ENCODE peak calls at places on chromosomes 7 and 10, in seven cellular contexts. J is upper lobe of left lung, K is H1, I is sigmoid colon, F is SK-N-SH, N is spleen, V is HepG2. Q is an unnamed sample.

GRCh38 chr10:88759366-88760101 is at the start of gene LIPN:
- DNase-seq in F (no peak), N (peak), K (no peak), V (no peak), J (no peak), I (peak), Q (no peak)

GRCh38 chr7:40200791-40201190 is 66.0 kb downstream of the SUGCT start:
- DNase-seq in J (no peak), K (no peak), F (no peak), V (no peak), N (no peak), I (no peak), Q (no peak)

GRCh38 chr7:56051339-56052191 is at the start of the genes CCT6A and PSPH:
- DNase-seq in N (peak), I (peak), F (peak), J (peak), K (peak), V (peak), Q (peak)

GRCh38 chr10:95408931-95409873 is 118.4 kb upstream of the PDLIM1 start:
- DNase-seq in V (no peak), I (no peak), J (no peak), N (no peak), K (no peak), F (no peak), Q (peak)

GRCh38 chr7:50781371-50781770 is 1.3 kb downstream of the GRB10 start:
- DNase-seq in J (peak), F (no peak), K (no peak), V (no peak), N (no peak), I (no peak), Q (no peak)

GRCh38 chr10:116767235-116767634 is 24.9 kb upstream of the HSPA12A start:
- DNase-seq in I (peak), F (no peak), V (no peak), K (no peak), N (no peak), J (no peak), Q (no peak)

GRCh38 chr10:62503871-62504270 is 129.7 kb downstream of the ZNF365 start:
- DNase-seq in F (no peak), N (no peak), J (no peak), K (no peak), I (no peak), V (no peak), Q (no peak)

GRCh38 chr7:102942181-102942882 is 29.5 kb downstream of the LRRC17 start:
- DNase-seq in F (no peak), V (no peak), I (no peak), J (no peak), K (no peak), N (no peak), Q (no peak)

GRCh38 chr10:49844775-49845561 is 82.8 kb upstream of the OGDHL start:
- DNase-seq in N (no peak), J (no peak), F (no peak), I (no peak), K (no peak), V (peak), Q (no peak)

GRCh38 chr10:43376046-43376635 is 4.7 kb downstream of the FXYD4 start:
- DNase-seq in N (peak), V (no peak), I (peak), J (no peak), F (no peak), K (no peak), Q (no peak)

GRCh38 chr7:21547511-21547910 is 4.7 kb downstream of the DNAH11 start:
- DNase-seq in I (no peak), F (no peak), V (no peak), K (no peak), N (no peak), J (no peak), Q (no peak)

GRCh38 chr7:42624471-42624870 is 287.4 kb downstream of the C7orf25 start:
- DNase-seq in N (no peak), F (no peak), V (no peak), I (no peak), K (no peak), J (no peak), Q (no peak)

GRCh38 chr7:55148571-55148970 is 129.8 kb downstream of the EGFR start:
- DNase-seq in V (no peak), N (no peak), K (no peak), F (no peak), I (no peak), J (no peak), Q (no peak)

GRCh38 chr7:36651404-36651803 is 72.9 kb downstream of the AOAH start:
- DNase-seq in I (no peak), K (no peak), V (no peak), N (no peak), J (no peak), F (no peak), Q (no peak)

GRCh38 chr10:614341-614664 is 75.2 kb downstream of the DIP2C start:
- DNase-seq in J (peak), F (no peak), I (no peak), K (no peak), N (peak), V (no peak), Q (no peak)

GRCh38 chr7:46786221-46786951 is 795.5 kb downstream of the TNS3 start:
- DNase-seq in F (no peak), V (no peak), K (no peak), J (no peak), I (no peak), N (no peak), Q (no peak)

GRCh38 chr7:45651540-45651939 is 77.4 kb downstream of the ADCY1 start:
- DNase-seq in N (no peak), F (no peak), J (no peak), V (no peak), I (no peak), K (no peak), Q (no peak)

GRCh38 chr7:351681-352480 is 61.9 kb downstream of the FOXL3 start:
- DNase-seq in J (peak), F (no peak), I (no peak), V (no peak), N (no peak), K (no peak), Q (no peak)

GRCh38 chr10:13441476-13441875 is 87.3 kb downstream of the BEND7 start:
- DNase-seq in V (no peak), F (no peak), K (no peak), N (no peak), J (no peak), I (no peak), Q (no peak)

GRCh38 chr10:110387983-110388681 is 83.4 kb upstream of the SMNDC1 start:
- DNase-seq in N (no peak), I (no peak), V (no peak), F (no peak), J (no peak), K (no peak), Q (no peak)

GRCh38 chr10:23198610-23198939 is 6.5 kb downstream of the PTF1A start:
- DNase-seq in K (no peak), J (peak), N (no peak), F (no peak), I (no peak), V (no peak), Q (no peak)

GRCh38 chr10:10500941-10501340 is 516.7 kb upstream of the CELF2 start:
- DNase-seq in I (no peak), F (no peak), K (no peak), N (no peak), V (no peak), J (no peak), Q (no peak)

GRCh38 chr10:66591865-66592264 is 334.0 kb upstream of the LRRTM3 start:
- DNase-seq in I (no peak), V (no peak), K (no peak), N (no peak), F (no peak), J (no peak), Q (no peak)

GRCh38 chr7:131103997-131104396 is 223.7 kb upstream of the MKLN1 start:
- DNase-seq in V (no peak), K (no peak), F (no peak), J (no peak), N (no peak), I (no peak), Q (no peak)

GRCh38 chr10:26571655-26572054 is 125.8 kb upstream of the PDSS1 start:
- DNase-seq in K (no peak), N (no peak), V (peak), J (no peak), F (no peak), I (no peak), Q (no peak)

GRCh38 chr10:89074120-89074519 is 83.5 kb downstream of the FAS start:
- DNase-seq in F (no peak), I (peak), N (no peak), K (no peak), V (no peak), J (no peak), Q (peak)

GRCh38 chr10:5547934-5548660 is 23.3 kb downstream of the CALML3 start:
- DNase-seq in N (peak), K (no peak), V (peak), J (no peak), F (no peak), I (peak), Q (peak)

GRCh38 chr7:83731154-83731553 is 82.2 kb upstream of the SEMA3E start:
- DNase-seq in K (no peak), V (no peak), J (no peak), I (no peak), N (no peak), F (no peak), Q (no peak)

GRCh38 chr10:62459072-62459471 is 84.9 kb downstream of the ZNF365 start:
- DNase-seq in V (no peak), J (no peak), N (no peak), I (no peak), F (no peak), K (no peak), Q (no peak)

GRCh38 chr10:35580421-35580770 is 24.7 kb upstream of the GJD4 start:
- DNase-seq in N (no peak), K (no peak), F (no peak), V (no peak), J (no peak), I (no peak), Q (no peak)

GRCh38 chr7:1691601-1692499 is 21.8 kb downstream of the ELFN1 start:
- DNase-seq in N (peak), I (peak), F (peak), J (peak), V (no peak), K (no peak), Q (peak)

GRCh38 chr7:132655071-132655761 is 78.9 kb upstream of the PLXNA4 start:
- DNase-seq in N (peak), J (peak), I (peak), V (no peak), K (no peak), F (no peak), Q (no peak)

GRCh38 chr10:79445708-79446450 is 455 bp upstream of the ZCCHC24 start:
- DNase-seq in K (peak), F (peak), J (peak), N (peak), V (peak), I (peak), Q (peak)
- H3K27ac ChIP-seq in K (no peak), F (peak), J (peak), N (no peak), V (no peak), I (peak), Q (peak)

GRCh38 chr7:100696123-100696521 is 2.1 kb upstream of the GIGYF1 start:
- DNase-seq in F (no peak), V (no peak), N (peak), K (no peak), I (no peak), J (no peak), Q (no peak)

GRCh38 chr7:100693312-100694195 is 496 bp downstream of the GIGYF1 start:
- DNase-seq in F (peak), K (no peak), I (peak), V (no peak), N (peak), J (no peak), Q (no peak)

GRCh38 chr7:100692578-100692961 is 1.5 kb downstream of the GIGYF1 start:
- DNase-seq in V (no peak), F (no peak), N (no peak), I (no peak), J (no peak), K (no peak), Q (no peak)

GRCh38 chr7:100691676-100692577 is 2.1 kb downstream of the GIGYF1 start:
- DNase-seq in F (peak), K (peak), J (peak), N (peak), I (peak), V (peak), Q (peak)

GRCh38 chr7:100694196-100694745 is at the start of gene GIGYF1:
- DNase-seq in J (peak), V (peak), F (peak), K (no peak), N (peak), I (peak), Q (peak)
- TF ChIP-seq POLR2AphosphoS5 in J (no peak), V (no peak), F (no peak), K (no peak), N (peak), I (peak), Q (no peak)

DNA sequence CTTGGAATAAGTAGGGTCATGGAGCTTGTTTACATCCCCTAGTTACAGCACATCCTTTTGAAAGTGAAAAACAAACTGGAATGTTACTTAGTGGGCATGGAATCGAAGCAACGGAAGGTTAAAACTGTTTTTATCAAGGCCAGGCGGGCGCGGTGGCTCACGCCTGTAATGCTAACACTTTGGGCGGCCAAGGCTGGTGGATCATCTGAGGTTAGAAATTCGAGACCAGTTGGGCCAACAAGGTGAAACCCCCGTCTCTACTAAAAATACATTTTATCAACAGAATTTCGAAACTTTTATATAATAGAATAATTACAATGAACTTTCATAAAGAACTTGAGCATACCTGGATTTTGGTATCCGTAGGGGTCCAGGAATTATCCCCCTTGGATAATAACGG is 1.1 kb upstream of the TMED4 start:
- DNase-seq in N (no peak), K (no peak), F (no peak), I (no peak), V (no peak), J (peak), Q (no peak)
- H3K27ac ChIP-seq in N (peak), K (no peak), F (peak), I (peak), V (no peak), J (peak), Q (peak)

GRCh38 chr7:66054063-66054462 is 21.6 kb upstream of the ASL start:
- DNase-seq in F (no peak), I (no peak), V (no peak), K (no peak), N (peak), J (no peak), Q (no peak)

GRCh38 chr7:66050337-66050957 is 25.2 kb upstream of the ASL start:
- DNase-seq in F (peak), V (no peak), J (no peak), N (no peak), K (no peak), I (no peak), Q (no peak)

GRCh38 chr7:66047426-66047825 is 28.2 kb upstream of the ASL start:
- DNase-seq in J (no peak), N (no peak), F (no peak), K (no peak), I (no peak), V (no peak), Q (no peak)

GRCh38 chr7:66052447-66052846 is 23.2 kb upstream of the ASL start:
- DNase-seq in J (no peak), F (no peak), N (no peak), I (no peak), V (no peak), K (no peak), Q (no peak)

GRCh38 chr7:66050990-66051424 is 24.6 kb upstream of the ASL start:
- DNase-seq in J (no peak), V (peak), K (no peak), N (no peak), I (no peak), F (no peak), Q (peak)
- TF ChIP-seq POLR2AphosphoS5 in J (peak), V (no peak), K (no peak), N (no peak), I (no peak), F (peak), Q (peak)

GRCh38 chr7:81768951-81769778 is 682 bp downstream of the HGF start:
- DNase-seq in J (no peak), K (no peak), V (no peak), N (no peak), F (no peak), I (no peak), Q (no peak)
- H3K27ac ChIP-seq in J (peak), K (no peak), V (no peak), N (no peak), F (no peak), I (peak), Q (peak)

DNA sequence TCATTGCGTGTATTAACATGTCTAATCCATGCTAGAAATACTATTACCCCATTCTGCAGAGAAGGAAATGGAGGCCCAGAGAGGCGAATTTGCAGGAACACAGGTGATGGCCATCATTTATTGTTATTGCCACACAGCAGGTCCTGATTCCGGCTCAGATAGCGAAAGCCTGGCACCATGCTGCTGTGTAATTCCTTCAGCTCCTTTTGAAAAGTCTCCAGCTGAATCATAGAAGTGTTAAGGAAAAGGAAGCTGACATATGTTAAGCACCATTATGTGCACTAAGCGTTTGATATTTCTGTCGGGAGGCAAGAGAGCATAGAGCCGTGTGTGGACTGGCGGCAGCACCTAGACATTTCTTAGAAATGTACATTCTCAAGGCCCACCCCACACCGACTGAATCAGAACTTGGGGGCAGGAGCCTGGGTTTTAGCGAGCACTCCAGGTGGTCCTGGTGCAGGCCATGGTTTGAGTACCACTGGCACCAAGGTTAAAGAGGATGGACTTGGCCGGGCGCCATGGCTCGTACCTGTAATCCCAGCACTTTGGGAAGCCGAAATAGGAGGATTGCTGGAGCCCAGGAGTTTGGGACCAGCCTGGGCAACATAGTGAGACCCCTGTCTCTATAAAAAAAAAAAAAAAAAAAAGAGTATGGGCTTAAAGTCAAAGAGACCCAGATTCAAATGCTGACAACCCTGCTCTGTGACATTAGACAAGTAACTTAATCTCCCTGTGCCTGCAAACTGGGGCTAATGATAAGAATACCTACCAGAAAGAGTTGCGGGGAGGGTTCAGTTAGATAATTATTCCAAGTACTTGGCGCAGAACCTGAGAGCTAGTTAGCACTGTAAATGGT is 52.2 kb downstream of the UNC5B start:
- DNase-seq in F (no peak), V (no peak), K (no peak), I (no peak), J (no peak), N (no peak), Q (no peak)
- TF ChIP-seq POLR2AphosphoS5 in F (no peak), V (no peak), K (no peak), I (no peak), J (no peak), N (no peak), Q (no peak)

GRCh38 chr7:19900118-19900517 is 126.7 kb upstream of the TMEM196 start:
- DNase-seq in N (no peak), I (no peak), F (no peak), V (no peak), K (no peak), J (no peak), Q (no peak)
- H3K27ac ChIP-seq in N (no peak), I (no peak), F (no peak), V (no peak), K (no peak), J (no peak), Q (no peak)

DNA sequence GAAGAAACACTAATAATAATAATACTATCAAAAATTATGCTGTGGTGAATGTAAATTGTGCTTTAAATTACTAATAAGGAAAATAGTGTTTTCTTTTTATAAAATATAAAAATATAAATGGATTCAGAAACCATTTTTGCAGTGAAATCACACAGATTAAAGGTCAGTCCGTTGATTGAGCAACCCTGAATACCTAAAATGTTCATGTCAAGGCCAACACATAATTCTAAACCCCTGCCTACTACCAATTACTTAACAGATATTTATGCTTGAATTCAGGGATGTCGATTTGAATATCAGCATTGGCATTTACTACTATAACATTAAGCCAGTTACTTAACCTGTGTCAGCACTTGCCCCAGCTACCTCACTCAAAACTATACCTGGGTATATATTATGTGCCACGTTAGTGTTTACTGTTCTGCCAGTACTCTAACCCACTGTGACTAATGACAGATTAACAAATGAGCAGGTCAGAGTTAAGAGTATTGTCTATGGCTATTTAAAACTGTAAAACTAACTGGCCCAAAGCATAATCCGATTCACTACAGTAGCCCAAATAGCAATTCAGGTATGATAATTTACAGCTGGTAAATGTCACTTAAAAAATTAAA is 165.0 kb downstream of the KMT2E start:
- DNase-seq in V (peak), N (no peak), J (no peak), K (no peak), I (no peak), F (no peak), Q (no peak)
- TF ChIP-seq POLR2AphosphoS5 in V (no peak), N (no peak), J (no peak), K (no peak), I (no peak), F (no peak), Q (no peak)

GRCh38 chr10:97089209-97089865 is 96.4 kb downstream of the SLIT1 start:
- DNase-seq in V (no peak), I (no peak), N (no peak), K (no peak), F (no peak), J (peak), Q (no peak)
- H3K27ac ChIP-seq in V (no peak), I (no peak), N (no peak), K (no peak), F (no peak), J (no peak), Q (no peak)

Q was measured in breast epithelium.